ENCODE peak calls at places on chromosome 20, in nine cellular contexts. B, A, U, G, J, E, X, S and K are unnamed samples.

GRCh38 chr20:63180541-63181185 is 35.3 kb downstream of the YTHDF1 start:
- DNase-seq in B (no peak), E (no peak), G (no peak), U (no peak), X (no peak), J (no peak), A (no peak), S (no peak), K (no peak)

GRCh38 chr20:62020935-62021701 is 44.6 kb downstream of the TAF4 start:
- DNase-seq in G (peak), E (no peak), J (no peak), S (no peak), U (peak), X (no peak), A (no peak), B (no peak), K (no peak)

GRCh38 chr20:23626040-23626620 is 11.6 kb downstream of the CST3 start:
- DNase-seq in A (no peak), J (no peak), U (no peak), X (no peak), G (no peak), B (no peak), E (no peak), S (no peak), K (no peak)

GRCh38 chr20:38094373-38094775 is 60.8 kb downstream of the RPRD1B start:
- DNase-seq in E (peak), A (no peak), J (no peak), G (peak), B (no peak), X (peak), S (peak), U (peak), K (peak)

GRCh38 chr20:62944746-62945145 is 6.8 kb downstream of the GID8 start:
- DNase-seq in J (no peak), E (no peak), X (no peak), B (no peak), A (no peak), G (no peak), U (no peak), S (no peak), K (no peak)

GRCh38 chr20:25223179-25223661 is 24.7 kb upstream of the PYGB start:
- DNase-seq in B (no peak), U (peak), X (peak), J (no peak), S (no peak), A (no peak), E (peak), G (peak), K (peak)

GRCh38 chr20:62495798-62496325 is 20.1 kb upstream of the GATA5 start:
- DNase-seq in J (no peak), B (no peak), X (no peak), S (no peak), G (no peak), U (no peak), A (no peak), E (no peak), K (no peak)

GRCh38 chr20:37345339-37346231 is at the start of gene SRC:
- DNase-seq in A (no peak), J (peak), G (peak), S (peak), U (peak), E (peak), X (peak), B (peak), K (peak)

GRCh38 chr20:20203784-20204183 is 151.5 kb downstream of the CFAP61 start:
- DNase-seq in B (peak), J (no peak), G (no peak), S (no peak), E (no peak), X (no peak), A (no peak), U (no peak), K (no peak)

GRCh38 chr20:39939241-39939865 is 749.7 kb downstream of the MAFB start:
- DNase-seq in E (no peak), U (no peak), A (no peak), B (no peak), X (no peak), G (peak), J (no peak), S (no peak), K (no peak)